ENCODE peak calls at places on chromosome 2, in four cellular contexts. T is pancreas, Z is globus pallidus, X is posterior vena cava. K is an unnamed sample.

GRCh38 chr2:76749858-76750257 is 772.3 kb downstream of the LRRTM4 start:
- DNase-seq in Z (no peak), T (no peak), X (no peak), K (no peak)

GRCh38 chr2:126790987-126791780 is 107.5 kb upstream of the TEX51 start:
- DNase-seq in X (peak), T (no peak), Z (no peak), K (peak)

GRCh38 chr2:21821697-21822227 is 698.0 kb downstream of the TDRD15 start:
- DNase-seq in Z (no peak), T (no peak), X (no peak), K (no peak)

GRCh38 chr2:26709323-26710110 is 17.0 kb downstream of the KCNK3 start:
- DNase-seq in X (no peak), Z (no peak), T (no peak), K (no peak)

GRCh38 chr2:31170071-31170698 is 31.9 kb upstream of the GALNT14 start:
- DNase-seq in Z (peak), X (peak), T (peak), K (no peak)

GRCh38 chr2:16249269-16250055 is 309.1 kb downstream of the MYCN start:
- DNase-seq in T (no peak), X (no peak), Z (no peak), K (no peak)

GRCh38 chr2:74856004-74856578 is 22.2 kb downstream of the HK2 start:
- DNase-seq in Z (no peak), X (no peak), T (no peak), K (no peak)

GRCh38 chr2:96542357-96542977 is 5.9 kb downstream of the ARID5A start:
- DNase-seq in X (peak), Z (no peak), T (no peak), K (no peak)

GRCh38 chr2:191202209-191202721 is 42.9 kb upstream of the MYO1B start:
- DNase-seq in T (no peak), Z (no peak), X (no peak), K (no peak)